ENCODE peak calls at places on chromosomes 6 and 20, in four cellular contexts. D is nephron progenitor cell, R is AG09319, P is GM12891. B is an unnamed sample.

GRCh38 chr20:17860306-17861197 is 108.0 kb downstream of the SNX5 start:
- DNase-seq in D (no peak), P (no peak), R (no peak), B (no peak)

GRCh38 chr6:108947114-108947854 is 99.1 kb downstream of the ARMC2 start:
- DNase-seq in D (no peak), P (no peak), R (peak), B (peak)

GRCh38 chr6:1526689-1527088 is 83.0 kb upstream of the FOXC1 start:
- DNase-seq in P (no peak), D (no peak), R (no peak), B (no peak)

GRCh38 chr20:38115896-38116295 is 49.2 kb downstream of the TGM2 start:
- DNase-seq in R (no peak), D (no peak), P (no peak), B (no peak)

GRCh38 chr20:1942486-1943266 is 47.5 kb downstream of the SIRPA start:
- DNase-seq in P (no peak), R (no peak), D (no peak), B (no peak)

GRCh38 chr20:21338291-21338690 is 35.2 kb downstream of the XRN2 start:
- DNase-seq in R (no peak), D (no peak), P (no peak), B (no peak)

GRCh38 chr6:63788569-63788968 is 153.0 kb downstream of the PHF3 start:
- DNase-seq in R (no peak), P (no peak), D (no peak), B (no peak)

GRCh38 chr6:39530201-39530759 is 194.9 kb downstream of the KIF6 start:
- DNase-seq in P (peak), R (no peak), D (no peak), B (no peak)

GRCh38 chr6:92428443-92428842 is 990.9 kb downstream of the EPHA7 start:
- DNase-seq in R (no peak), P (no peak), D (no peak), B (no peak)

GRCh38 chr6:6823568-6824224 is 235.2 kb downstream of the LY86 start:
- DNase-seq in P (no peak), D (no peak), R (no peak), B (no peak)

GRCh38 chr6:29964904-29965872 is 22.9 kb downstream of the HLA-A start:
- DNase-seq in D (peak), P (no peak), R (peak), B (peak)

GRCh38 chr20:55937283-55937682 is 68.0 kb downstream of the CBLN4 start:
- DNase-seq in D (no peak), P (no peak), R (no peak), B (no peak)

GRCh38 chr6:71288228-71289038 is at the start of gene OGFRL1:
- DNase-seq in D (peak), R (peak), P (peak), B (no peak)

GRCh38 chr6:21163110-21163837 is 430.3 kb upstream of the SOX4 start:
- DNase-seq in P (no peak), R (no peak), D (no peak), B (no peak)

GRCh38 chr6:15419493-15419892 is 173.6 kb downstream of the JARID2 start:
- DNase-seq in D (no peak), R (no peak), P (no peak), B (no peak)

GRCh38 chr20:14780508-14780907 is 443.1 kb upstream of the FLRT3 start:
- DNase-seq in P (no peak), R (no peak), D (no peak), B (no peak)

GRCh38 chr6:149750136-149750609 is 632 bp downstream of the PCMT1 start:
- DNase-seq in P (peak), D (peak), R (no peak), B (no peak)

GRCh38 chr6:156555117-156555516 is 222.1 kb upstream of the ARID1B start:
- DNase-seq in P (no peak), R (no peak), D (no peak), B (no peak)

GRCh38 chr20:60962367-60963045 is 289.6 kb upstream of the CDH4 start:
- DNase-seq in R (no peak), P (no peak), D (no peak), B (no peak)

GRCh38 chr20:1469925-1470571 is 3.4 kb upstream of the NSFL1C start:
- DNase-seq in P (no peak), D (peak), R (peak), B (peak)

GRCh38 chr6:129619579-129620233 is 90.3 kb downstream of the ARHGAP18 start:
- DNase-seq in D (no peak), R (no peak), P (no peak), B (no peak)

GRCh38 chr6:116200619-116201249 is 53.1 kb downstream of the TSPYL4 start:
- DNase-seq in P (no peak), D (no peak), R (no peak), B (no peak)

GRCh38 chr6:159438106-159438505 is 254.9 kb downstream of the SOD2 start:
- DNase-seq in P (no peak), D (no peak), R (no peak), B (no peak)

GRCh38 chr20:39117486-39117885 is 155.3 kb downstream of the DHX35 start:
- DNase-seq in P (no peak), R (no peak), D (no peak), B (no peak)

GRCh38 chr20:56285496-56285895 is 37.0 kb downstream of the MC3R start:
- DNase-seq in D (no peak), R (no peak), P (no peak), B (no peak)

GRCh38 chr20:12243327-12243726 is 325.6 kb downstream of the BTBD3 start:
- DNase-seq in R (no peak), D (no peak), P (no peak), B (no peak)

GRCh38 chr20:37395921-37396519 is 50.1 kb downstream of the SRC start:
- DNase-seq in R (no peak), P (no peak), D (peak), B (no peak)

GRCh38 chr6:162572240-162572639 is 155.3 kb downstream of the PRKN start:
- DNase-seq in R (no peak), P (no peak), D (no peak), B (no peak)

GRCh38 chr6:101086473-101086872 is 205.3 kb upstream of the ASCC3 start:
- DNase-seq in D (no peak), P (no peak), R (no peak), B (no peak)

GRCh38 chr6:356828-357251 is 34.7 kb upstream of the IRF4 start:
- DNase-seq in R (no peak), P (peak), D (no peak), B (no peak)

GRCh38 chr20:56391596-56392281 is at the start of gene AURKA:
- DNase-seq in D (peak), R (no peak), P (no peak), B (no peak)

GRCh38 chr20:44805991-44806729 is 4.2 kb downstream of the RIMS4 start:
- DNase-seq in P (no peak), R (peak), D (peak), B (peak)

GRCh38 chr6:140403020-140403419 is 1028.6 kb upstream of the CITED2 start:
- DNase-seq in P (no peak), R (no peak), D (no peak), B (no peak)

GRCh38 chr6:70846207-70846835 is 110.5 kb downstream of the B3GAT2 start:
- DNase-seq in P (no peak), D (no peak), R (no peak), B (no peak)

B was measured in GM04503.